ENCODE peak calls at places on chromosomes 3 and 15, in ten cellular contexts. B, Q, U, C, F, V, R, Z, E and X are unnamed samples.

GRCh38 chr3:140288575-140288974 is 353.6 kb downstream of the CLSTN2 start:
- DNase-seq in B (no peak), Q (no peak), U (no peak), C (no peak), F (no peak), V (no peak), R (no peak), Z (no peak), E (no peak), X (no peak)

GRCh38 chr3:31472479-31473390 is 60.0 kb upstream of the STT3B start:
- DNase-seq in B (peak; percentile 24), Q (no peak), U (no peak), C (no peak), F (no peak), V (no peak), R (no peak), Z (peak; percentile 60), E (no peak), X (no peak)

GRCh38 chr15:97978408-97979130 is 18.1 kb downstream of the ARRDC4 start:
- DNase-seq in B (no peak), Q (peak; percentile 70), U (no peak), C (no peak), F (no peak), V (peak; percentile 42), R (no peak), Z (no peak), E (no peak), X (no peak)

GRCh38 chr3:95341314-95341713 is 1278.5 kb downstream of the NSUN3 start:
- DNase-seq in B (no peak), Q (no peak), U (no peak), C (no peak), F (no peak), V (peak; percentile 50), R (no peak), Z (no peak), E (no peak), X (no peak)

GRCh38 chr3:142902356-142902755 is 13.5 kb upstream of the PCOLCE2 start:
- DNase-seq in B (no peak), Q (no peak), U (no peak), C (no peak), F (no peak), V (no peak), R (no peak), Z (no peak), E (no peak), X (no peak)

GRCh38 chr3:10790713-10791112 is 25.3 kb upstream of the SLC6A11 start:
- DNase-seq in B (no peak), Q (no peak), U (no peak), C (no peak), F (no peak), V (no peak), R (no peak), Z (no peak), E (no peak), X (no peak)

GRCh38 chr15:70892002-70892911 is at the start of the genes LRRC49 and THAP10:
- DNase-seq in B (peak; percentile 98), Q (peak; percentile 82), U (peak; percentile 92), C (peak; percentile 94), F (peak; percentile 82), V (peak; percentile 92), R (peak; percentile 53), Z (peak; percentile 90), E (peak; percentile 90), X (no peak)

GRCh38 chr3:32177702-32178198 is 60.7 kb upstream of the CMTM8 start:
- DNase-seq in B (peak; percentile 47), Q (peak; percentile 77), U (peak; percentile 63), C (peak; percentile 80), F (no peak), V (peak; percentile 86), R (peak; percentile 48), Z (peak; percentile 82), E (peak; percentile 44), X (peak; percentile 23)

GRCh38 chr15:40267670-40268069 is 15.2 kb downstream of the ANKRD63 start:
- DNase-seq in B (no peak), Q (no peak), U (no peak), C (no peak), F (no peak), V (no peak), R (no peak), Z (no peak), E (no peak), X (no peak)

GRCh38 chr15:92958105-92958504 is 58.0 kb downstream of the CHD2 start:
- DNase-seq in B (peak; percentile 39), Q (no peak), U (no peak), C (no peak), F (no peak), V (no peak), R (no peak), Z (peak; percentile 11), E (no peak), X (no peak)

GRCh38 chr15:92960996-92961681 is 61.0 kb downstream of the CHD2 start:
- DNase-seq in B (peak; percentile 73), Q (no peak), U (no peak), C (no peak), F (no peak), V (no peak), R (no peak), Z (no peak), E (no peak), X (no peak)

GRCh38 chr15:92959219-92959618 is 59.1 kb downstream of the CHD2 start:
- DNase-seq in B (no peak), Q (no peak), U (no peak), C (no peak), F (no peak), V (no peak), R (no peak), Z (no peak), E (no peak), X (no peak)

GRCh38 chr15:92963794-92964193 is 63.7 kb downstream of the CHD2 start:
- DNase-seq in B (no peak), Q (no peak), U (no peak), C (no peak), F (no peak), V (no peak), R (no peak), Z (no peak), E (no peak), X (no peak)

GRCh38 chr15:92962914-92963313 is 62.8 kb downstream of the CHD2 start:
- DNase-seq in B (no peak), Q (no peak), U (no peak), C (no peak), F (no peak), V (no peak), R (no peak), Z (no peak), E (no peak), X (no peak)
- H3K4me3 ChIP-seq in B (no peak overlapping the region), Q (no peak overlapping the region), U (no peak overlapping the region), C (no peak overlapping the region), F (no peak overlapping the region), V (no peak overlapping the region), R (no peak overlapping the region), Z (no peak overlapping the region), E (no peak overlapping the region), X (no peak overlapping the region)

DNA sequence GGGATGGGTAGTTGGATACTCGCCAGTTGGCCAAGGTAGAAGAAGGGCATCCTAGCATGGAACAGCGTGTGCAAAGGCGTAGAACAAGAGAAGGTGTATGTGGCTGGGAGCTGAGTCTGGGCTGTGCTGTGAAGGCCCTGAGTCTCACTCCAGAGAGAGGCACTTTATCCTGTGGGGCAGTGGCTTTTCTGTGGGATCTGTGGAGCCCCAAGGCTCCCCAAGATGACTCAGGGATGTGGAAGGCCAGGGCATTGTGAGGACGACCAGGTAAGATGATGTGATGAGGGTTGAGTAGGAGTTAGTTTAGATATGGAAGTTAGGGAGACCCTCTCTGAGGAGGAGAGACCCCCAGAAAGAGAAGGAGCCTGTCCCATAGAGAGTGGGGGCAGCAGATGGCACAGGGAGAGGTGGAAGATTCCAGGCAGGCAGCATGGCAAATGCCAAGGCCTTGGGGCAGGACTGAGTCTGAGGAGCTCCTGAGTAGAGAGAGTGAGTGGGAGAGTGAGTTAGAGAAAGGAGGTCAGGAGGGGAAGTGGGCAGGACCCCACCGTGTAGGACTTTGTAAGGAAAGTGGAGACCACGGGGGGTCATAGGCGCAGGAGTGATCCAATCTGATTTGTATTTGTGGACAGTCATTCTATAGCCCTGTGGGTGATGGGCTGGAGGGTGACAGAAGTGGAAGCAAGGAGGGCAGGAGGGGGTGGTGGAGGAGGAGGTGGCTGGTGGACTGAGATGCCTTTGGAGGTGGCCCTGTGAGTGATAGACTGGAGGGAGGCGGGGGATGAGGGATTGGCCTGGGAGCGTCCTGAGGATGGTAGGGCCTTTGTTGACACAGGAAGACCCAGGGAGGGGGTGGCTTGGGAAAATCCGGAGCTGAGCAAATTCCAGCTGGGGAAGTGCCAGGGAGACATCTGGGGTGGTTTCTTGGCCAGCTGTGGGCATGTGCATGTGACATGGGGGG is 50.3 kb downstream of the FBLN2 start:
- DNase-seq in B (peak; percentile 48), Q (no peak), U (no peak), C (peak; percentile 9), F (no peak), V (no peak), R (no peak), Z (no peak), E (no peak), X (no peak)
- H3K4me3 ChIP-seq in B (no peak overlapping the region), Q (no peak overlapping the region), U (no peak overlapping the region), C (no peak overlapping the region), F (no peak overlapping the region), V (no peak overlapping the region), R (no peak overlapping the region), Z (no peak overlapping the region), E (no peak overlapping the region), X (no peak overlapping the region)

DNA sequence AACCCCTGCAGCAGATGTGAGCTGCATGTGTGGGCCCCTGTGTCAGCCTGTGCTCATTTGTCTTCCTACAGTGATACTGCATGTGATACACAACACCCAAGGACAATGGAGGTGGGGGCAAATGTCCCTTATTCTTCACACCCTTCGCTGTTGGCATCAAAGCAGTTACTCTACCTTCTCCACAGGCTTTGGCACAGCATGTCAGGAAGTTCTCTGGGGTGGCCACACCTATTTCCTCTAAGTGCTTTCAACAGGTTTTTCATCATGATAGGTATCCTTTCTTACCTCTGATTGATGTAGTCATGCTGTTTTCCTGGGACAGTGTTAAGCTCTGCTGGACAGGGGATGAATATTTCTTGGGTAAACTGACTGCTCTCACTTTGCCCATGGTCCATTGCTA is 29.5 kb downstream of the ZNF662 start:
- DNase-seq in B (no peak), Q (no peak), U (no peak), C (no peak), F (no peak), V (no peak), R (no peak), Z (no peak), E (no peak), X (peak; percentile 14)
- H3K4me3 ChIP-seq in B (no peak overlapping the region), Q (no peak overlapping the region), U (no peak overlapping the region), C (peak overlapping the region; percentile 80), F (no peak overlapping the region), V (no peak overlapping the region), R (no peak overlapping the region), Z (no peak overlapping the region), E (no peak overlapping the region), X (no peak overlapping the region)

DNA sequence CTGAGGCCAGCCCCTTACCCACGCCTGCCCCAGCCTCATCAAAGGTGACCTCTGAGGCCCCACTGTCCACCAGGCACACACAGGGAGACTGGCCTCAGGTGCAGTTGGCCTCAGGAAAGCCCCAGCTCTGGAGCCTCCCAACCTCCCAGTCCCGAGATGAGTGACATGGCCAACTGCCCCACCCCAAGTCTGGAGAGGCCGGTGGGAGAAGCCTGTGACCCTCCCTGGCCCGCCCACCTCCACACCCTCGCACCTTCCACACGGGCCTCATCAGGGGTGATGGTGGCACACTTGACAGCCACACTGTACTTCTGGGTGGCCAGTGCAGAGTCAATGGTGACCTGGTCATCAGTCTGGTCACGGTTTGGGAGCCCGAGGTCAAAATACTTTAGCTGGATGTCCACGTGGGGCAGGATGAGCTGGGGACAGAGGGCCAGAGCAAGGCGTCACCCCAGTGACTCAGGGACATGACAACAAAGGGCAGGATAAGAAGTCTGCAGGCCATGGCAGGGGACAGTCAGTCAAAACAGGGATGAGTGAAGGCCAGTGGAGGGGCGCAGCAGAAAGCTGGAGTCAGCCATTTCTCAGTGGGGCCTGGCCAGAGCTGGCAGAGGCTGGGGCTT is 11.9 kb downstream of the IDH2 start:
- DNase-seq in B (no peak), Q (no peak), U (no peak), C (no peak), F (no peak), V (no peak), R (no peak), Z (no peak), E (no peak), X (no peak)
- H3K4me3 ChIP-seq in B (no peak overlapping the region), Q (no peak overlapping the region), U (no peak overlapping the region), C (no peak overlapping the region), F (no peak overlapping the region), V (no peak overlapping the region), R (no peak overlapping the region), Z (no peak overlapping the region), E (no peak overlapping the region), X (no peak overlapping the region)